ENCODE peak calls at places on chromosomes 12 and 14, in nine cellular contexts. W, P, G, F, I, R, S, E and Y are unnamed samples.
A peak's percentile ranks its signal among the peaks of the same experiment; 100 is the strongest.

GRCh38 chr14:98136420-98136819 is 1135.6 kb downstream of the BCL11B start:
- DNase-seq in W (no peak), P (no peak), G (no peak), F (no peak), I (no peak), R (no peak), S (no peak), E (no peak), Y (no peak)

GRCh38 chr12:112908548-112908947 is 1.8 kb downstream of the OAS1 start:
- DNase-seq in W (no peak), P (peak; percentile 10), G (no peak), F (no peak), I (no peak), R (no peak), S (no peak), E (no peak), Y (no peak)

GRCh38 chr12:126936181-126936851 is 1330.7 kb upstream of the TMEM132C start:
- DNase-seq in W (peak; percentile 51), P (peak; percentile 15), G (no peak), F (no peak), I (no peak), R (no peak), S (peak; percentile 52), E (peak; percentile 75), Y (peak; percentile 70)

GRCh38 chr12:12903642-12904609 is 12.6 kb downstream of the GPRC5A start:
- DNase-seq in W (no peak), P (no peak), G (no peak), F (no peak), I (no peak), R (no peak), S (no peak), E (peak; percentile 71), Y (no peak)

GRCh38 chr12:109255377-109255776 is 53.7 kb downstream of the FOXN4 start:
- DNase-seq in W (no peak), P (peak; percentile 7), G (peak; percentile 21), F (no peak), I (no peak), R (peak; percentile 21), S (no peak), E (no peak), Y (peak; percentile 33)

GRCh38 chr12:93699271-93700141 is 22.3 kb downstream of the CRADD start:
- DNase-seq in W (no peak), P (peak; percentile 86), G (no peak), F (no peak), I (no peak), R (peak; percentile 93), S (no peak), E (no peak), Y (peak; percentile 22)

GRCh38 chr12:60539592-60539991 is 943.8 kb downstream of the SLC16A7 start:
- DNase-seq in W (peak; percentile 53), P (peak; percentile 5), G (no peak), F (no peak), I (no peak), R (no peak), S (no peak), E (no peak), Y (no peak)

GRCh38 chr12:106976013-106976658 is 10.8 kb downstream of the MTERF2 start:
- DNase-seq in W (no peak), P (peak; percentile 52), G (no peak), F (no peak), I (no peak), R (peak; percentile 80), S (no peak), E (no peak), Y (no peak)

GRCh38 chr12:57434517-57435223 is at the start of gene INHBC:
- DNase-seq in W (no peak), P (no peak), G (no peak), F (no peak), I (no peak), R (no peak), S (no peak), E (no peak), Y (no peak)

GRCh38 chr12:117660896-117661295 is 299.5 kb upstream of the NOS1 start:
- DNase-seq in W (no peak), P (no peak), G (no peak), F (no peak), I (no peak), R (no peak), S (no peak), E (no peak), Y (no peak)

GRCh38 chr12:12899530-12900380 is 8.4 kb downstream of the GPRC5A start:
- DNase-seq in W (no peak), P (peak; percentile 98), G (no peak), F (no peak), I (no peak), R (peak; percentile 98), S (no peak), E (peak; percentile 55), Y (peak; percentile 28)

GRCh38 chr12:7150841-7151240 is 20.7 kb downstream of the CLSTN3 start:
- DNase-seq in W (no peak), P (no peak), G (no peak), F (no peak), I (no peak), R (no peak), S (no peak), E (no peak), Y (no peak)

GRCh38 chr12:49198431-49199155 is 9.7 kb upstream of the TUBA1A start:
- DNase-seq in W (no peak), P (peak; percentile 91), G (no peak), F (no peak), I (peak; percentile 65), R (peak; percentile 94), S (peak; percentile 45), E (no peak), Y (peak; percentile 34)

GRCh38 chr12:13404631-13405473 is 208.3 kb downstream of the EMP1 start:
- DNase-seq in W (no peak), P (no peak), G (no peak), F (peak; percentile 59), I (no peak), R (no peak), S (no peak), E (no peak), Y (no peak)

GRCh38 chr14:77139540-77140342 is 1.9 kb downstream of the ZDHHC22 start:
- DNase-seq in W (no peak), P (peak; percentile 53), G (peak; percentile 69), F (no peak), I (no peak), R (no peak), S (no peak), E (no peak), Y (peak; percentile 72)

GRCh38 chr14:94123868-94124267 is 5.5 kb downstream of the IFI27L2 start:
- DNase-seq in W (no peak), P (no peak), G (no peak), F (peak; percentile 2), I (no peak), R (no peak), S (no peak), E (no peak), Y (no peak)

GRCh38 chr12:116297224-116297834 is 19.8 kb upstream of the MED13L start:
- DNase-seq in W (no peak), P (no peak), G (no peak), F (no peak), I (no peak), R (no peak), S (no peak), E (no peak), Y (no peak)

GRCh38 chr12:100375023-100375737 is 18.3 kb downstream of the SLC17A8 start:
- DNase-seq in W (no peak), P (peak; percentile 87), G (no peak), F (peak; percentile 48), I (no peak), R (peak; percentile 16), S (peak; percentile 72), E (peak; percentile 79), Y (peak; percentile 36)

GRCh38 chr14:77761205-77761931 is 412 bp upstream of the SNW1 start:
- DNase-seq in W (no peak), P (peak; percentile 79), G (peak; percentile 29), F (no peak), I (no peak), R (peak; percentile 36), S (peak; percentile 32), E (no peak), Y (peak; percentile 44)

GRCh38 chr12:105740970-105741725 is 397.6 kb downstream of the NUAK1 start:
- DNase-seq in W (no peak), P (peak; percentile 83), G (no peak), F (no peak), I (no peak), R (peak; percentile 30), S (peak; percentile 67), E (peak; percentile 79), Y (peak; percentile 49)

DNA sequence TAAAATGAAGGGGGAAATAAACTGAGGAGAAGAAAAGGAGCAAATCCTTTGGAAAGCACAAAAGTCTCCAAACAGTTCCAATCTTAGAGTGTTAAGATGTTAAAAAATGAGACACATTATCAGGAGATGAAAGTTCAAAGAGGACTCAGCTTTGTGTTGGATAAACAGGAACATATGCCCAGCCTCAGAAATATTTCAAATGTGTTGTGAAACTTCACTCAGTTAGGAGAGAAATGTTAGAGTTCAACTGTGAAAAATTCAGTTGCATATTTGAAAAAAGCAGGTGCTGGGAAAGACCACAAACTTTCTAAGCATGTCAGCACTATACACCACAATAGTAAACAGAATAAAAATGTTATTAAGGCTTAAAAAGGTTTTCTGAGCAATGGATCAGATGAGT is 136.8 kb upstream of the PRKD1 start:
- DNase-seq in W (peak; percentile 16), P (peak; percentile 14), G (no peak), F (no peak), I (no peak), R (peak; percentile 6), S (no peak), E (no peak), Y (no peak)
- H3K9me3 ChIP-seq in W (no peaks in the 10 kb centered on the region), P (no peaks in the 10 kb centered on the region), G (no peaks in the 10 kb centered on the region), F (no peaks in the 10 kb centered on the region), I (no peaks in the 10 kb centered on the region), R (no peaks in the 10 kb centered on the region), S (peaks cover 13% of the 10 kb centered on the region), E (no peaks in the 10 kb centered on the region), Y (no peaks in the 10 kb centered on the region)

GRCh38 chr14:61525293-61526011 is 169.9 kb upstream of the HIF1A start:
- DNase-seq in W (peak; percentile 54), P (peak; percentile 82), G (no peak), F (peak; percentile 58), I (peak; percentile 98), R (peak; percentile 52), S (peak; percentile 65), E (peak; percentile 84), Y (no peak)
- H3K27ac ChIP-seq in W (peak overlapping the region; percentile 55), P (peak overlapping the region; percentile 68), G (no peak overlapping the region), F (peak overlapping the region; percentile 85), I (peak overlapping the region; percentile 99), R (no peak overlapping the region), S (peak overlapping the region; percentile 92), E (peak overlapping the region; percentile 62), Y (no peak overlapping the region)

DNA sequence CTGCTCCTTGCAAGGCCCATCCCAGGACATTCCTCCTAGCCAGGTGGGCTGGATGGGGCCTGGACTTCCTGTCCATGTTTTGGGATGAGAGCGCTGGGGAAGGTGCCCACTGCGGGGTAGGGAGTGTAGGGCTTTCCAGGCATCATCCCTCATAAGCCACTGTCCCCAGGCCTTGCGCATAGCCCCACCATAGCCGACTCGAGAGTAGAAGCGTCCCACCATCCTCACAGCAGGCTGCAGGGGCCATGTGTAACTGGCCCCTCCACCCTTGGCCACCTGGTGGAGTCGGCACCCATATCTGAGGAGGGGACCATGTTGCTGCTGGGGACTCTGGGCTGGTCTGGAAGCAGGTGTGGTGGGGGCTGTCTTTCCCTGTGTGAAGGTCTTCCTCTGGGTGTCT is 30.5 kb downstream of the SH2B3 start:
- DNase-seq in W (no peak), P (no peak), G (no peak), F (no peak), I (peak; percentile 44), R (no peak), S (no peak), E (no peak), Y (no peak)
- H3K9me3 ChIP-seq in W (no peaks in the 10 kb centered on the region), P (no peaks in the 10 kb centered on the region), G (no peaks in the 10 kb centered on the region), F (no peaks in the 10 kb centered on the region), I (no peaks in the 10 kb centered on the region), R (no peaks in the 10 kb centered on the region), S (no peaks in the 10 kb centered on the region), E (no peaks in the 10 kb centered on the region), Y (no peaks in the 10 kb centered on the region)

GRCh38 chr12:104655059-104655609 is 198.4 kb downstream of the CHST11 start:
- DNase-seq in W (no peak), P (no peak), G (no peak), F (no peak), I (no peak), R (no peak), S (no peak), E (no peak), Y (no peak)
- H3K27ac ChIP-seq in W (no peak overlapping the region), P (no peak overlapping the region), G (no peak overlapping the region), F (no peak overlapping the region), I (no peak overlapping the region), R (no peak overlapping the region), S (no peak overlapping the region), E (no peak overlapping the region), Y (no peak overlapping the region)